ENCODE peak calls at places on chromosomes 11 and 22, in six cellular contexts. O is lower leg skin, K is HFF-Myc, V is lung, H is A549, Z is H9. L is an unnamed sample.

GRCh38 chr22:30947163-30947820 is 21.3 kb downstream of the MORC2 start:
- DNase-seq in H (no peak), V (no peak), O (no peak), K (no peak), Z (no peak), L (peak; percentile 17)

GRCh38 chr11:5674391-5674790 is 10.5 kb downstream of the TRIM5 start:
- DNase-seq in Z (no peak), H (no peak), V (no peak), K (no peak), O (no peak), L (no peak)

GRCh38 chr11:78030429-78031325 is 7.6 kb upstream of the KCTD14 start:
- DNase-seq in K (peak; percentile 53), Z (no peak), H (no peak), V (peak; percentile 71), O (no peak), L (no peak)

GRCh38 chr11:61616443-61616842 is 35.6 kb upstream of the SYT7 start:
- DNase-seq in K (no peak), O (no peak), V (no peak), H (no peak), Z (no peak), L (no peak)

GRCh38 chr11:113562981-113563461 is 87.8 kb upstream of the DRD2 start:
- DNase-seq in V (no peak), Z (no peak), H (no peak), O (no peak), K (peak; percentile 36), L (no peak)

GRCh38 chr11:59102259-59102765 is 4.7 kb upstream of the FAM111B start:
- DNase-seq in H (peak; percentile 57), V (peak; percentile 73), K (no peak), O (peak; percentile 88), Z (peak; percentile 92), L (peak; percentile 63)

GRCh38 chr11:84747871-84748270 is 879.3 kb downstream of the DLG2 start:
- DNase-seq in Z (no peak), H (no peak), V (no peak), O (no peak), K (no peak), L (no peak)

GRCh38 chr22:28005513-28005912 is 86.5 kb upstream of the PITPNB start:
- DNase-seq in Z (no peak), K (no peak), O (no peak), H (no peak), V (no peak), L (no peak)

GRCh38 chr22:22045576-22046335 is 63.2 kb upstream of the TOP3B start:
- DNase-seq in H (no peak), Z (no peak), K (no peak), V (no peak), O (no peak), L (no peak)

GRCh38 chr22:29309332-29310064 is 3.0 kb downstream of the GAS2L1 start:
- DNase-seq in V (no peak), K (no peak), H (no peak), O (peak; percentile 87), Z (no peak), L (no peak)

GRCh38 chr11:122743093-122743741 is 87.7 kb downstream of the UBASH3B start:
- DNase-seq in Z (no peak), O (no peak), V (no peak), H (no peak), K (no peak), L (no peak)

GRCh38 chr11:33453225-33453624 is 196.0 kb downstream of the HIPK3 start:
- DNase-seq in V (no peak), O (no peak), K (no peak), Z (no peak), H (no peak), L (no peak)

GRCh38 chr11:118115048-118115447 is 28.3 kb upstream of the SMIM35 start:
- DNase-seq in K (no peak), Z (no peak), V (no peak), H (no peak), O (no peak), L (no peak)

GRCh38 chr11:133906746-133907145 is 50.0 kb downstream of the IGSF9B start:
- DNase-seq in Z (no peak), V (no peak), H (no peak), O (no peak), K (no peak), L (no peak)

GRCh38 chr11:76861490-76861953 is 804 bp downstream of the ACER3 start:
- DNase-seq in K (no peak), O (no peak), H (no peak), Z (no peak), V (no peak), L (no peak)

GRCh38 chr11:76785513-76785912 is 2.4 kb downstream of the TSKU start:
- DNase-seq in Z (no peak), K (no peak), V (no peak), O (no peak), H (no peak), L (no peak)

GRCh38 chr11:20610825-20611224 is 11.4 kb downstream of the SLC6A5 start:
- DNase-seq in Z (no peak), V (no peak), H (no peak), K (no peak), O (peak; percentile 10), L (no peak)

GRCh38 chr11:83628622-83629347 is 342.6 kb upstream of the CCDC90B start:
- DNase-seq in Z (no peak), O (no peak), H (no peak), V (no peak), K (no peak), L (no peak)

GRCh38 chr11:96238563-96239166 is 104.3 kb downstream of the MAML2 start:
- DNase-seq in V (no peak), H (no peak), Z (no peak), O (no peak), K (no peak), L (no peak)

GRCh38 chr22:50206599-50206998 is 5.8 kb downstream of the SELENOO start:
- DNase-seq in O (peak; percentile 82), Z (peak; percentile 84), H (no peak), K (peak; percentile 21), V (peak; percentile 74), L (peak; percentile 67)

GRCh38 chr11:6390718-6391547 is 659 bp downstream of the SMPD1 start:
- DNase-seq in H (no peak), K (no peak), Z (no peak), O (no peak), V (no peak), L (no peak)

GRCh38 chr11:117808768-117809167 is 11.8 kb upstream of the DSCAML1 start:
- DNase-seq in H (no peak), O (no peak), V (no peak), K (no peak), Z (no peak), L (no peak)

GRCh38 chr22:21041937-21042336 is 3.8 kb upstream of the LRRC74B start:
- DNase-seq in Z (no peak), O (no peak), K (no peak), V (no peak), H (no peak), L (no peak)

GRCh38 chr11:76392889-76393288 is 11.8 kb downstream of the GVQW3 start:
- DNase-seq in O (no peak), K (no peak), H (no peak), V (no peak), Z (no peak), L (no peak)

GRCh38 chr22:39943366-39943765 is 16.8 kb upstream of the TMA7B start:
- DNase-seq in O (no peak), H (no peak), V (no peak), Z (peak; percentile 83), K (no peak), L (peak; percentile 41)

GRCh38 chr11:129248618-129249017 is 56.5 kb upstream of the ARHGAP32 start:
- DNase-seq in Z (no peak), V (no peak), K (peak; percentile 81), H (peak; percentile 38), O (no peak), L (no peak)

GRCh38 chr22:42814215-42814614 is 42.9 kb downstream of the ARFGAP3 start:
- DNase-seq in O (no peak), K (no peak), V (peak; percentile 22), H (no peak), Z (no peak), L (no peak)

GRCh38 chr11:121153472-121153871 is 52.4 kb downstream of the TECTA start:
- DNase-seq in Z (no peak), O (no peak), H (no peak), V (no peak), K (no peak), L (no peak)
- TF ChIP-seq CTCF in Z (peak; percentile 68), O (no peak), H (no peak), V (no peak), K (no peak), L (no peak)

GRCh38 chr11:124784051-124784450 is 16.2 kb downstream of the MSANTD2 start:
- DNase-seq in V (no peak), Z (no peak), O (no peak), K (no peak), H (no peak), L (no peak)

GRCh38 chr11:124776865-124777645 is 15.0 kb upstream of the ESAM start:
- DNase-seq in H (no peak), V (no peak), K (no peak), O (no peak), Z (no peak), L (no peak)

GRCh38 chr11:124783002-124783401 is 17.2 kb downstream of the MSANTD2 start:
- DNase-seq in K (no peak), O (no peak), H (no peak), V (no peak), Z (no peak), L (no peak)

GRCh38 chr11:124779568-124779967 is 17.5 kb upstream of the ESAM start:
- DNase-seq in V (no peak), Z (no peak), K (no peak), O (no peak), H (no peak), L (no peak)

GRCh38 chr11:124778281-124778680 is 16.2 kb upstream of the ESAM start:
- DNase-seq in V (no peak), K (no peak), H (peak; percentile 25), O (no peak), Z (no peak), L (no peak)
- TF ChIP-seq CTCF in V (no peak), K (peak; percentile 21), H (peak; percentile 10), O (no peak), Z (peak; percentile 69), L (no peak)

DNA sequence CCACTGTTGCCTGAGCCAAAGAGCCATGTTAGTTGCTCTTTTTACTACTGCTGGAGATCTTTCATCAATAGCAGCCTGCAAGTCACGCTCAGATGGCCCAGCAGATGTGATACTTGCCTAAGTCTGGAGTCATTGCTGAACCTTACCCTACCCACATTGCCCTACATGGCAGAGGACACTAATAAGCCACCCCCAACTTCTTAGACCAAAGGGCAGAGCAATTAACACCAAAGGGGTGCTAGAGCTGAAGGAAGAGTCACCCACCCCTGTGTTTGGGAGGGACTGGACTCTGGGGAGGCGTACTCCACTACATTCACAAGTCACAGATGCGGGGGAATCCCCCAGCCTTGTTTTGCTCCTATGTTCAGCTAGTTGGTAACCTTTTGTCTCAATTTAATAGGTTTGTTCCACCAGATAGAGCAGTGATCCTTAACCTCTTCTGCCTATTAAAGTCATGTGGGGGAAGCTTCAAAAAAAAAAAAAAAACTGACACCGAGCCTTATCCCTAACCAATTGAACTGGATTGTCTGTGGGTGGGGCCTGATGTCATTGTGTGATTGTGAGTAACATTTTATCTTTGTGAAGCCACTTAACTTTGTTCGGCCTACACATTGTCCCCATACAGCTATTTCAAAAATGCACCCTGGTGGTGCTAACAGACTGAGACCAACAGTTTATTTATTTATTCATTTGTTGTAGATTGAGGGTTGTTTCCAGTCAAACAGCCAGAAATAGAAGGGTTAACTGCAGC is 13.1 kb downstream of the ADM start:
- DNase-seq in Z (no peak), H (no peak), K (no peak), O (no peak), V (no peak), L (no peak)
- TF ChIP-seq CTCF in Z (no peak), H (no peak), K (no peak), O (no peak), V (no peak), L (no peak)

GRCh38 chr11:21933095-21933494 is 259.8 kb upstream of the ANO5 start:
- DNase-seq in H (no peak), Z (no peak), V (no peak), K (no peak), O (no peak), L (no peak)
- TF ChIP-seq CTCF in H (peak; percentile 57), Z (peak; percentile 69), V (no peak), K (peak; percentile 23), O (no peak), L (peak; percentile 52)

L was measured in nephron progenitor cell.